ENCODE peak calls at places on chromosomes 6 and 20, in seven cellular contexts. R, L, I, H, Y, V and D are unnamed samples.

GRCh38 chr6:106254636-106255035 is 70.9 kb downstream of the ATG5 start:
- DNase-seq in R (no peak), H (no peak), L (no peak), Y (no peak), V (no peak), I (peak), D (no peak)

GRCh38 chr20:54494303-54495006 is 19.1 kb downstream of the DOK5 start:
- DNase-seq in I (no peak), R (no peak), L (no peak), H (no peak), V (no peak), Y (no peak), D (no peak)

GRCh38 chr6:158408552-158409130 is 96.4 kb downstream of the TULP4 start:
- DNase-seq in L (no peak), I (peak), Y (no peak), R (no peak), V (peak), H (no peak), D (peak)

GRCh38 chr6:128655978-128656498 is 135.6 kb upstream of the PTPRK start:
- DNase-seq in V (peak), H (no peak), I (no peak), L (no peak), Y (no peak), R (no peak), D (no peak)

GRCh38 chr6:1390071-1390804 is 862 bp downstream of the FOXF2 start:
- DNase-seq in V (peak), R (no peak), L (no peak), H (no peak), Y (no peak), I (no peak), D (peak)

GRCh38 chr6:149107973-149108372 is 209.5 kb upstream of the TAB2 start:
- DNase-seq in V (no peak), H (no peak), R (no peak), Y (no peak), I (no peak), L (no peak), D (no peak)

GRCh38 chr6:127547215-127547614 is 28.1 kb upstream of the MTCL3 start:
- DNase-seq in V (peak), I (peak), Y (no peak), H (no peak), R (peak), L (no peak), D (no peak)

GRCh38 chr6:17494919-17495318 is 101.5 kb downstream of the CAP2 start:
- DNase-seq in I (no peak), V (no peak), L (no peak), R (no peak), Y (no peak), H (no peak), D (no peak)

GRCh38 chr6:119349041-119349340 is 570 bp downstream of the MAN1A1 start:
- DNase-seq in V (no peak), L (peak), I (no peak), R (no peak), H (no peak), Y (no peak), D (no peak)

GRCh38 chr20:658202-658601 is 5.2 kb upstream of the SRXN1 start:
- DNase-seq in Y (no peak), H (no peak), L (no peak), R (no peak), I (no peak), V (no peak), D (no peak)

GRCh38 chr20:20894280-20894679 is 181.8 kb upstream of the RALGAPA2 start:
- DNase-seq in V (no peak), I (no peak), L (no peak), Y (no peak), R (no peak), H (no peak), D (no peak)

GRCh38 chr20:60123096-60123495 is 164.9 kb downstream of the CDH26 start:
- DNase-seq in I (no peak), R (no peak), Y (no peak), L (no peak), V (no peak), H (no peak), D (no peak)

GRCh38 chr6:114342826-114343781 is at the start of gene HS3ST5:
- DNase-seq in I (peak), V (peak), R (no peak), L (peak), Y (no peak), H (peak), D (peak)

GRCh38 chr6:110660066-110660655 is 155.1 kb downstream of the CDK19 start:
- DNase-seq in H (no peak), R (no peak), I (no peak), V (no peak), L (no peak), Y (no peak), D (no peak)

GRCh38 chr6:128098000-128098581 is 197.2 kb upstream of the THEMIS start:
- DNase-seq in I (no peak), R (no peak), V (no peak), Y (no peak), L (no peak), H (no peak), D (no peak)

GRCh38 chr6:112145080-112145573 is 57.7 kb downstream of the FAM229B start:
- DNase-seq in Y (no peak), V (no peak), L (no peak), R (no peak), H (no peak), I (peak), D (no peak)

GRCh38 chr20:62831854-62832211 is 15.0 kb downstream of the COL9A3 start:
- DNase-seq in V (no peak), Y (peak), L (no peak), R (no peak), H (no peak), I (no peak), D (no peak)

GRCh38 chr20:62832951-62833391 is 16.1 kb downstream of the COL9A3 start:
- DNase-seq in H (no peak), V (no peak), Y (peak), I (no peak), R (no peak), L (no peak), D (no peak)

GRCh38 chr20:62831361-62831788 is 14.5 kb downstream of the COL9A3 start:
- DNase-seq in H (no peak), Y (peak), V (no peak), L (no peak), I (no peak), R (no peak), D (no peak)

GRCh38 chr20:62830821-62831220 is 14.0 kb downstream of the COL9A3 start:
- DNase-seq in Y (no peak), L (no peak), H (no peak), R (no peak), I (peak), V (no peak), D (peak)

DNA sequence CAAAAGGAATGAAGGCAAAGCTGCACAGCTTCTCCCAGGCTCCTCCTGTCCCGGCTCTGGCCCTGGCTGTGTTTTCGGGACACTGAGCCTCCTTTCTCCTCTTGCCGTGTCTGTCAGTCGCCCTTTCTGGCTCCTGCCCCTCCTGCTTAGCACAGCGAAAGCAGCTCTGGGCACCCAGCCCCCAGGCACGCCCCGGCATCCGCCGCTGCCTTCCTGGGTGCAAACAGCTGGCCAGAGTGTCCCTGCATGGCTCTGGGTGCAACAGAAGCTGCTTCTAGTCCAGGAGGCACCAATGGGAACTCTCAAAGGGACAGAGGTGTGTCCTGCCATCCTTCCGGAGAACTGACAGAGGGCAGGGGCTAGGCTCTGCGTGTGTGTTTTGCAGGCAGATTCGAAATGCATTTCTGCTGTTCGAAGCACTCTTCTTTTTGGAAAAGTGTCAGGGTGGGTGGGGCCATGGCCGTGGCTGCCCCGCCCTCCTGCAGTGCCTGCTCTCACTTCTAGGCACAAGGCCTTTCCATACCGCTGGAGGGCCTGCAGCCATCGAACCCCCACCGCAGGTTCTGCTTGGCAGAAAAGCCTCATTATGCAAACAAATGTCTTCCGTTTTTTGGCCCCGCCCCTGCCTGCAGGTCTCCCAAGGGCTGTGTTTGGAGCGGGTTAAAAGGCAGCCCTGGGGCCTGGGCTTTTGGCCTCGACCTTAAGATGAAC is 15.5 kb downstream of the COL9A3 start:
- DNase-seq in H (peak), V (no peak), R (no peak), Y (peak), I (peak), L (no peak), D (peak)
- TF ChIP-seq CTCF in H (no peak), V (no peak), R (no peak), Y (no peak), I (no peak), L (no peak), D (no peak)

GRCh38 chr6:107466062-107466461 is 6.7 kb upstream of the PDSS2 start:
- DNase-seq in H (no peak), Y (no peak), V (no peak), L (no peak), I (no peak), R (no peak), D (no peak)

GRCh38 chr6:107473660-107474059 is 14.3 kb upstream of the PDSS2 start:
- DNase-seq in Y (no peak), H (no peak), L (no peak), R (no peak), V (no peak), I (no peak), D (no peak)

GRCh38 chr6:107470364-107470763 is 11.0 kb upstream of the PDSS2 start:
- DNase-seq in L (no peak), I (no peak), R (no peak), H (no peak), Y (no peak), V (no peak), D (no peak)
- TF ChIP-seq CTCF in L (no peak), I (no peak), R (no peak), H (no peak), Y (no peak), V (no peak), D (no peak)

GRCh38 chr20:57573893-57574292 is 13.0 kb downstream of the PCK1 start:
- DNase-seq in R (no peak), L (no peak), I (peak), H (no peak), Y (no peak), V (no peak), D (peak)
- TF ChIP-seq CTCF in R (no peak), L (peak), I (peak), H (peak), Y (no peak), V (peak), D (peak)

GRCh38 chr20:62804021-62804631 is 509 bp upstream of the OGFR start:
- DNase-seq in Y (peak), R (no peak), L (no peak), I (peak), V (no peak), H (no peak), D (no peak)
- TF ChIP-seq CTCF in Y (peak), R (no peak), L (no peak), I (no peak), V (no peak), H (no peak), D (no peak)

GRCh38 chr6:135014353-135014832 is 40.2 kb downstream of the HBS1L start:
- DNase-seq in H (no peak), I (no peak), L (no peak), V (no peak), Y (no peak), R (no peak), D (no peak)

GRCh38 chr6:135013211-135013610 is 41.4 kb downstream of the HBS1L start:
- DNase-seq in L (no peak), I (no peak), V (no peak), H (no peak), Y (no peak), R (no peak), D (no peak)

GRCh38 chr6:135008941-135009290 is 45.7 kb downstream of the HBS1L start:
- DNase-seq in Y (no peak), L (no peak), H (no peak), I (no peak), V (no peak), R (no peak), D (no peak)

GRCh38 chr6:135012764-135013163 is 41.9 kb downstream of the HBS1L start:
- DNase-seq in R (no peak), V (no peak), H (no peak), L (no peak), Y (no peak), I (no peak), D (no peak)

GRCh38 chr6:135012349-135012748 is 42.3 kb downstream of the HBS1L start:
- DNase-seq in L (no peak), V (no peak), R (no peak), H (no peak), Y (no peak), I (no peak), D (no peak)
- TF ChIP-seq CTCF in L (no peak), V (no peak), R (no peak), H (no peak), Y (no peak), I (no peak), D (peak)

DNA sequence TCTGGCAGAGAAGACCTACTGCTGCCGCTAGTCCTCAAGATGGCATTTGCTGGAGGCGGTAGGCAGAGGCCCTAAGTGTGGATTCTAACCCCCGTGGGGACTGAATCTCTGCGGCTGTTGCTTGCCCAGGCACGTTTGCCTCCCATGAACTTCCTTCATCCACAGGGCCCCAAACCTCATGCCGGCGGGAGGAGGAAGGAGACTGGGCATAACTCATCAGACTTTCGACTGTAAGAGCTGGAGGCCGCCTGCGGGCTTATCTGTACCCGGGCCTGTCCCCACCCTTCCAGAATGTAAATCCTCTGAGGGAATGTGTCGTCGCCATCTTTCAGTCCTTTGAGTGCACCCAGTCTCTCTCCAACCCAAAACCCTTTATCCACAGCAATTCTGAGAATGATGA is 990 bp downstream of the ZFP57 start:
- DNase-seq in H (no peak), Y (no peak), R (no peak), I (peak), L (no peak), V (no peak), D (no peak)
- TF ChIP-seq CTCF in H (no peak), Y (no peak), R (no peak), I (no peak), L (no peak), V (no peak), D (no peak)